ENCODE peak calls at places on chromosomes 16 and 17, in eight cellular contexts. E, O, U, X, G, F, Q and B are unnamed samples.

GRCh38 chr17:21042434-21043295 is at the start of gene USP22:
- DNase-seq in E (no peak), O (no peak), U (no peak), X (peak; percentile 31), G (no peak), F (no peak), Q (no peak), B (no peak)

GRCh38 chr17:73191443-73192218 is 1.2 kb upstream of the COG1 start:
- DNase-seq in E (no peak), O (peak; percentile 71), U (no peak), X (peak; percentile 72), G (peak; percentile 84), F (peak; percentile 84), Q (peak; percentile 68), B (peak; percentile 67)

GRCh38 chr16:50310308-50311133 is 44.2 kb downstream of the ADCY7 start:
- DNase-seq in E (no peak), O (no peak), U (no peak), X (peak; percentile 19), G (peak; percentile 3), F (no peak), Q (no peak), B (no peak)

GRCh38 chr17:40355123-40355803 is 9.3 kb downstream of the GJD3 start:
- DNase-seq in E (peak; percentile 70), O (peak; percentile 65), U (no peak), X (peak; percentile 80), G (peak; percentile 75), F (peak; percentile 82), Q (peak; percentile 82), B (peak; percentile 43)

GRCh38 chr16:28193530-28194423 is 18.0 kb downstream of the XPO6 start:
- DNase-seq in E (no peak), O (peak; percentile 89), U (no peak), X (no peak), G (no peak), F (no peak), Q (peak; percentile 19), B (peak; percentile 98)

GRCh38 chr17:7988750-7989178 is 13.7 kb upstream of the GUCY2D start:
- DNase-seq in E (no peak), O (peak; percentile 92), U (no peak), X (no peak), G (peak; percentile 93), F (peak; percentile 82), Q (no peak), B (peak; percentile 82)

GRCh38 chr17:30379303-30380105 is 777 bp downstream of the CPD start:
- DNase-seq in E (peak; percentile 43), O (no peak), U (no peak), X (peak; percentile 34), G (no peak), F (peak; percentile 28), Q (peak; percentile 23), B (no peak)

GRCh38 chr17:70521821-70522256 is 352.5 kb downstream of the KCNJ2 start:
- DNase-seq in E (peak; percentile 61), O (peak; percentile 18), U (no peak), X (peak; percentile 75), G (peak; percentile 13), F (no peak), Q (peak; percentile 15), B (no peak)

GRCh38 chr17:72122002-72122310 is 1.1 kb downstream of the SOX9 start:
- DNase-seq in E (no peak), O (peak; percentile 50), U (no peak), X (no peak), G (peak; percentile 38), F (no peak), Q (no peak), B (no peak)

GRCh38 chr17:180380-181212 is 854 bp downstream of the DOC2B start:
- DNase-seq in E (no peak), O (no peak), U (no peak), X (no peak), G (peak; percentile 34), F (no peak), Q (no peak), B (no peak)

GRCh38 chr16:65510241-65510640 is 388.4 kb upstream of the CDH11 start:
- DNase-seq in E (no peak), O (no peak), U (no peak), X (no peak), G (no peak), F (no peak), Q (no peak), B (no peak)

GRCh38 chr16:4093495-4094137 is 22.6 kb downstream of the ADCY9 start:
- DNase-seq in E (peak; percentile 68), O (peak; percentile 55), U (no peak), X (no peak), G (no peak), F (no peak), Q (peak; percentile 43), B (peak; percentile 52)

GRCh38 chr16:30010817-30011504 is at the start of gene DOC2A:
- DNase-seq in E (no peak), O (no peak), U (no peak), X (no peak), G (peak; percentile 58), F (no peak), Q (no peak), B (no peak)
- H3K4me3 ChIP-seq in E (peak within 1 kb of the TSS; percentile 15), O (peak within 1 kb of the TSS; percentile 37), U (peak within 1 kb of the TSS; percentile 77), X (peak within 1 kb of the TSS; percentile 35), G (peak within 1 kb of the TSS; percentile 29), F (peak within 1 kb of the TSS; percentile 27), Q (peak within 1 kb of the TSS; percentile 52), B (peak within 1 kb of the TSS; percentile 36)

GRCh38 chr17:63698886-63699637 is 863 bp downstream of the LIMD2 start:
- DNase-seq in E (peak; percentile 81), O (peak; percentile 48), U (no peak), X (peak; percentile 64), G (peak; percentile 45), F (no peak), Q (peak; percentile 50), B (peak; percentile 16)

GRCh38 chr17:63699638-63700527 is at the start of gene LIMD2:
- DNase-seq in E (peak; percentile 72), O (peak; percentile 23), U (no peak), X (peak; percentile 66), G (peak; percentile 62), F (peak; percentile 62), Q (peak; percentile 63), B (peak; percentile 20)

GRCh38 chr17:63701477-63702222 is 1.7 kb upstream of the LIMD2 start:
- DNase-seq in E (peak; percentile 71), O (no peak), U (no peak), X (peak; percentile 41), G (no peak), F (peak; percentile 25), Q (no peak), B (no peak)

GRCh38 chr17:63702223-63702577 is 2.3 kb upstream of the LIMD2 start:
- DNase-seq in E (peak; percentile 41), O (no peak), U (no peak), X (peak; percentile 32), G (no peak), F (no peak), Q (no peak), B (no peak)

DNA sequence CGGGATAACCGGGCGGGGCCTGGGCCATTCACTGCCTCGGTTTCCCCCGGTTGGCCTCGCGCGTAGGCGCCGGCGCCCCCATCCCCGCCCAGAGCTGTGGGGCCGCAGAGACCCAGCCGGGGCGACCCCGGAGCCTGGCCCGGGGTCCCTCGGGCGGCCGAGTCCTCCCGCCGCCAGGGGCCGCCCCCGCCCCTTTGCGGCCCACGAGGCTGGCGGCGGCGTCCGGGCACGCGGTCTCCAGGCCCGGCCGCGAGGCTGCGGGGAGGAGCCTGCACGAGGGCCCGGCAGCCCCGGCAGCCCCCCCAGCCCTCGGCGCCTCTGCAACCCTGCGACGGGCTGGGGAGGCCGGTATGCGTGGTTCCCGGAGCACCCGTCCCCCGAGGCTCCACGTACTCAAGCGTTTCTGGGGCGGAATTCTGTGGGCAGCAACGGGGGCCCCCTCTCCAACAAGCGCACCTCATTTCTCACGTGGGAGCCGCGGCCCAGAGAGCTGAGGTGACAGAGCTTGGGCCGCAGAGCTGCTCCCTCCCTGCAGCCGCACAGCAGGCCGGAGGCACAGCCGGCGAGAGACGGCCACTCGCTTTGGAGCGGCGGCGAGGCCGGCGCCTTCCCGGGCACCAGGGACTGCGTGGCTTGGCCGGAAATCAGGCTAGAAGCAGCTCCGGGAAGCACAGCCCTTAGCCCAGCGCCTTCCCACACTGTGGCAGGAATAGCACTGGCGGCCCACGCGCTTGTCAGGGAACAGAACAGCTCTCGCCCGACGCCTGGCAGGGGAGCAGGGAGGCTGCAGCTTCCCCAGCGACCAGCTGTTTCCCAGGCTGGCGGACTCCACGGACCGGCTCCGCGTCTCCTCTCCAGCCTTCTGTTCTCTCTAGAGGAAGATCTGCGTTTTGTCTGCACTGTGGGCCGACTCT is 860 bp upstream of the LIMD2 start:
- DNase-seq in E (peak; percentile 74), O (peak; percentile 63), U (no peak), X (peak; percentile 27), G (peak; percentile 48), F (no peak), Q (peak; percentile 61), B (peak; percentile 54)
- TF ChIP-seq CTCF in E (no peak), O (no peak), U (peak; percentile 32), X (no peak), G (no peak), F (no peak), Q (no peak), B (no peak)

GRCh38 chr17:11238710-11239109 is 2.3 kb upstream of the SHISA6 start:
- DNase-seq in E (no peak), O (no peak), U (no peak), X (no peak), G (no peak), F (no peak), Q (no peak), B (no peak)
- H3K4me3 ChIP-seq in E (no peak overlapping the region), O (no peak overlapping the region), U (no peak overlapping the region), X (no peak overlapping the region), G (no peak overlapping the region), F (no peak overlapping the region), Q (no peak overlapping the region), B (no peak overlapping the region)

GRCh38 chr17:36183001-36183810 is 6.8 kb upstream of the TBC1D3B start:
- DNase-seq in E (peak; percentile 73), O (peak; percentile 52), U (no peak), X (peak; percentile 67), G (peak; percentile 96), F (peak; percentile 33), Q (peak; percentile 55), B (peak; percentile 45)

GRCh38 chr17:36185416-36185815 is 9.0 kb upstream of the TBC1D3B start:
- DNase-seq in E (no peak), O (no peak), U (no peak), X (no peak), G (no peak), F (no peak), Q (no peak), B (no peak)

GRCh38 chr17:36183811-36184765 is 7.7 kb upstream of the TBC1D3B start:
- DNase-seq in E (no peak), O (no peak), U (no peak), X (no peak), G (no peak), F (no peak), Q (no peak), B (no peak)

GRCh38 chr17:36182176-36183000 is 6.0 kb upstream of the TBC1D3B start:
- DNase-seq in E (no peak), O (peak; percentile 9), U (no peak), X (no peak), G (peak; percentile 64), F (no peak), Q (peak; percentile 16), B (no peak)
- TF ChIP-seq CTCF in E (no peak), O (no peak), U (no peak), X (no peak), G (no peak), F (no peak), Q (no peak), B (no peak)